ENCODE peak calls at places on chromosomes 3 and 15, in six cellular contexts. B, U, V, R, J and W are unnamed samples.

GRCh38 chr15:74630284-74631086 is 14.8 kb downstream of the CLK3 start:
- DNase-seq in J (no peak), R (no peak), U (no peak), V (no peak), B (peak), W (no peak)

GRCh38 chr15:66862111-66862815 is 160.2 kb downstream of the SMAD6 start:
- DNase-seq in J (no peak), U (no peak), B (no peak), V (peak), R (no peak), W (no peak)

GRCh38 chr3:94226058-94226457 is 163.2 kb downstream of the NSUN3 start:
- DNase-seq in U (no peak), V (no peak), J (no peak), R (no peak), B (no peak), W (no peak)

GRCh38 chr3:127650236-127650635 is 21.3 kb downstream of the PODXL2 start:
- DNase-seq in V (no peak), U (no peak), R (no peak), J (no peak), B (no peak), W (no peak)

GRCh38 chr3:99867594-99868437 is 50.2 kb downstream of the CMSS1 start:
- DNase-seq in V (no peak), B (no peak), J (no peak), R (no peak), U (no peak), W (no peak)

GRCh38 chr3:46280105-46280797 is 38.0 kb downstream of the CCR3 start:
- DNase-seq in B (no peak), U (no peak), J (peak), R (peak), V (no peak), W (no peak)

GRCh38 chr15:49490963-49491362 is 67.9 kb downstream of the FGF7 start:
- DNase-seq in J (no peak), R (no peak), U (no peak), B (no peak), V (no peak), W (no peak)

GRCh38 chr3:173913985-173914421 is 516.5 kb downstream of the NLGN1 start:
- DNase-seq in V (no peak), J (no peak), R (no peak), B (no peak), U (no peak), W (no peak)